ENCODE peak calls at places on chromosomes 13 and 19, in four cellular contexts. O, B, Z and L are unnamed samples.

GRCh38 chr19:2061936-2062729 is 11.1 kb upstream of the MKNK2 start:
- DNase-seq in O (peak), B (no peak), Z (no peak), L (no peak)

GRCh38 chr19:1503089-1503924 is 9.5 kb downstream of the ADAMTSL5 start:
- DNase-seq in O (peak), B (peak), Z (peak), L (no peak)

GRCh38 chr19:32615569-32615968 is 34.6 kb downstream of the PDCD5 start:
- DNase-seq in O (no peak), B (no peak), Z (no peak), L (no peak)

GRCh38 chr13:49517461-49517860 is 21.7 kb downstream of the PHF11 start:
- DNase-seq in O (no peak), B (no peak), Z (no peak), L (no peak)

GRCh38 chr19:46226438-46226973 is 3.0 kb upstream of the IGFL1 start:
- DNase-seq in O (no peak), B (no peak), Z (no peak), L (no peak)

GRCh38 chr13:93670858-93671257 is 444.3 kb downstream of the GPC6 start:
- DNase-seq in O (no peak), B (no peak), Z (no peak), L (no peak)

GRCh38 chr13:49746111-49746510 is 46.4 kb downstream of the KPNA3 start:
- DNase-seq in O (no peak), B (no peak), Z (no peak), L (no peak)

GRCh38 chr13:26377038-26377437 is 123.1 kb downstream of the CDK8 start:
- DNase-seq in O (peak), B (peak), Z (peak), L (no peak)

GRCh38 chr19:6238643-6239281 is 41.0 kb downstream of the MLLT1 start:
- DNase-seq in O (no peak), B (no peak), Z (no peak), L (no peak)

GRCh38 chr13:81406639-81407292 is 1065.8 kb upstream of the SPRY2 start:
- DNase-seq in O (no peak), B (no peak), Z (no peak), L (peak)

GRCh38 chr13:57507752-57508463 is 123.6 kb upstream of the PCDH17 start:
- DNase-seq in O (no peak), B (no peak), Z (no peak), L (no peak)

GRCh38 chr19:55698256-55698655 is 23.2 kb downstream of the EPN1 start:
- DNase-seq in O (no peak), B (no peak), Z (no peak), L (no peak)

GRCh38 chr13:97434417-97435296 is 688 bp downstream of the RAP2A start:
- DNase-seq in O (peak), B (no peak), Z (peak), L (no peak)

GRCh38 chr19:29016926-29017760 is 195.8 kb downstream of the UQCRFS1 start:
- DNase-seq in O (no peak), B (no peak), Z (no peak), L (no peak)

GRCh38 chr13:20360835-20361412 is 128.8 kb upstream of the GJB6 start:
- DNase-seq in O (no peak), B (no peak), Z (no peak), L (no peak)

GRCh38 chr13:61728468-61728867 is 312.8 kb upstream of the PCDH20 start:
- DNase-seq in O (no peak), B (no peak), Z (peak), L (no peak)

GRCh38 chr19:1214862-1215731 is 9.5 kb downstream of the STK11 start:
- DNase-seq in O (no peak), B (no peak), Z (peak), L (no peak)

GRCh38 chr19:42068756-42069571 is 1.0 kb downstream of the GRIK5 start:
- DNase-seq in O (peak), B (peak), Z (peak), L (no peak)

GRCh38 chr13:94168784-94169512 is 310.5 kb downstream of the DCT start:
- DNase-seq in O (no peak), B (no peak), Z (no peak), L (no peak)

GRCh38 chr19:1513492-1514294 is 874 bp upstream of the ADAMTSL5 start:
- DNase-seq in O (peak), B (peak), Z (peak), L (no peak)

GRCh38 chr19:3029070-3029923 is at the start of gene TLE2:
- DNase-seq in O (no peak), B (peak), Z (peak), L (no peak)

GRCh38 chr19:1855040-1855827 is 7.0 kb upstream of the REXO1 start:
- DNase-seq in O (peak), B (peak), Z (peak), L (peak)

GRCh38 chr13:24168392-24168750 is 7.9 kb downstream of the SPATA13 start:
- DNase-seq in O (no peak), B (no peak), Z (no peak), L (no peak)

GRCh38 chr19:17311455-17312248 is 2.3 kb downstream of the DDA1 start:
- DNase-seq in O (no peak), B (no peak), Z (no peak), L (no peak)

GRCh38 chr13:25587581-25587980 is 215.8 kb downstream of the ATP8A2 start:
- DNase-seq in O (no peak), B (no peak), Z (no peak), L (no peak)

GRCh38 chr19:34350161-34350561 is 14.8 kb upstream of the GPI start:
- DNase-seq in O (no peak), B (no peak), Z (no peak), L (no peak)

GRCh38 chr13:113785051-113786010 is 26.3 kb downstream of the TMEM255B start:
- DNase-seq in O (no peak), B (no peak), Z (no peak), L (no peak)

DNA sequence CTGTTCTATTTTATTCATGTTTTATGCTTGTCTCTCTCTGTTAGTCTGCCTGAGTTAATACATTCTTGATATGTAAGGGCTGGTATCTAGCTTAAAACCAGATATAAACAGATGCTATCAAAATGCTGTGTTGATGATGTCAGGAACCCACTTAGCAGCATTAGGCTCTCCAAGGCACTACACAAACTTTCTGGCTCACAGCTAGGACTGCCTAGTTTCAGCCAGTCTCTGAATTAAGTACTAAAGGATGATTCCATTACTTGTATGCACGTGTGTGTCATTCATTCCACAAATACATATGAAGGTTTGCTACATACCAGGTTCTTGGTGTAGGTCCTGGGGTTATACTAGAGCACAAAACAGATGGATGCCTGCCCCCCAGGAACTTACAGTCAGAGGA is 151.4 kb downstream of the RGCC start:
- DNase-seq in O (no peak), B (no peak), Z (peak), L (no peak)
- TF ChIP-seq NRF1 in O (no peak), B (no peak), Z (no peak), L (no peak)

GRCh38 chr13:59413121-59413520 is 750.6 kb downstream of the DIAPH3 start:
- DNase-seq in O (no peak), B (no peak), Z (no peak), L (peak)
- TF ChIP-seq NRF1 in O (no peak), B (no peak), Z (no peak), L (no peak)

GRCh38 chr13:27632214-27632613 is 10.5 kb downstream of the POLR1D start:
- DNase-seq in O (no peak), B (no peak), Z (no peak), L (no peak)

GRCh38 chr13:27632648-27633047 is 11.0 kb downstream of the POLR1D start:
- DNase-seq in O (no peak), B (no peak), Z (no peak), L (no peak)

GRCh38 chr13:27628081-27628480 is 6.4 kb downstream of the POLR1D start:
- DNase-seq in O (no peak), B (no peak), Z (no peak), L (no peak)

GRCh38 chr13:27631665-27632064 is 10.0 kb downstream of the POLR1D start:
- DNase-seq in O (no peak), B (no peak), Z (no peak), L (no peak)

GRCh38 chr13:27631156-27631555 is 9.5 kb downstream of the POLR1D start:
- DNase-seq in O (no peak), B (no peak), Z (no peak), L (no peak)
- TF ChIP-seq NRF1 in O (no peak), B (no peak), Z (no peak), L (no peak)

GRCh38 chr19:13441810-13442512 is 64.3 kb downstream of the CACNA1A start:
- DNase-seq in O (peak), B (peak), Z (no peak), L (no peak)

GRCh38 chr19:13436352-13436751 is 69.9 kb downstream of the CACNA1A start:
- DNase-seq in O (no peak), B (no peak), Z (no peak), L (no peak)

GRCh38 chr19:13437919-13438618 is 68.2 kb downstream of the CACNA1A start:
- DNase-seq in O (no peak), B (no peak), Z (no peak), L (no peak)
- TF ChIP-seq NRF1 in O (no peak), B (no peak), Z (no peak), L (no peak)

GRCh38 chr13:33207616-33207964 is 78.0 kb downstream of the STARD13 start:
- DNase-seq in O (no peak), B (no peak), Z (no peak), L (no peak)
- TF ChIP-seq NRF1 in O (no peak), B (no peak), Z (no peak), L (no peak)

DNA sequence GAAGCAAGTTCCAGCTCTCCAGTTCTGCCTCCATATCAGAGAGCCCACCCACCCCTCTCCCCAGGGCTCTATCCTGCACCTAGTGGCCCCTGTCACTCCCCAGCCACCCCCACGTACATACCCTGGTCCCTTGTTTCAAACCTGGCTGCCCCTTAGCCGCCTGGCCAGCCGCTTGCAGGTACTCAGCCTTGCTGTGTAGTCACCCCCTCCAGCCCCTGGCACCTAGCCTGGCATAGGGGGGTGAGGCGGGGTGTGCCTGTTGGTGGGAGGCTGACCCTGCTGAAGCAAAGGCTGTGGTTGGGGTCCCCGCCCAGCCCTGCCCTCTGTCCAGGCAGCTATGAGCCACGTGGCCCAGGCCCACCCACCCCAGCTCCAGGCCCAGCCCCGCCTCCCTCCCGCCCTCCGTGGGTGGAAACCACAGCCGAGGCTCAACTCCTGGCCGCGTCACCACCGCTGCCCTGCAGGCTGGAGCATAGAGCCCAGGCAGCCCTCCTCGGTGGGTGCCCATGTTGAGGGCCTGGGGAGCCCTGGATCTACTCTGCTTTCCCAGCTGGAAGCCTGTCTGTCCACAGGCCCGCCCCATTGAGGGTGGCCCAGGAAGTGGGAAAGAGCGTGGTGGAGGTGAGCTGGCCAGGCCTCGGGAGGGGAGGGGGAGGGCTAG is 30.8 kb downstream of the PAK4 start:
- DNase-seq in O (no peak), B (peak), Z (no peak), L (no peak)
- TF ChIP-seq NRF1 in O (no peak), B (no peak), Z (no peak), L (no peak)

GRCh38 chr13:103948477-103948876 is 882.3 kb upstream of the SLC10A2 start:
- DNase-seq in O (no peak), B (no peak), Z (no peak), L (no peak)
- TF ChIP-seq NRF1 in O (no peak), B (no peak), Z (no peak), L (no peak)

DNA sequence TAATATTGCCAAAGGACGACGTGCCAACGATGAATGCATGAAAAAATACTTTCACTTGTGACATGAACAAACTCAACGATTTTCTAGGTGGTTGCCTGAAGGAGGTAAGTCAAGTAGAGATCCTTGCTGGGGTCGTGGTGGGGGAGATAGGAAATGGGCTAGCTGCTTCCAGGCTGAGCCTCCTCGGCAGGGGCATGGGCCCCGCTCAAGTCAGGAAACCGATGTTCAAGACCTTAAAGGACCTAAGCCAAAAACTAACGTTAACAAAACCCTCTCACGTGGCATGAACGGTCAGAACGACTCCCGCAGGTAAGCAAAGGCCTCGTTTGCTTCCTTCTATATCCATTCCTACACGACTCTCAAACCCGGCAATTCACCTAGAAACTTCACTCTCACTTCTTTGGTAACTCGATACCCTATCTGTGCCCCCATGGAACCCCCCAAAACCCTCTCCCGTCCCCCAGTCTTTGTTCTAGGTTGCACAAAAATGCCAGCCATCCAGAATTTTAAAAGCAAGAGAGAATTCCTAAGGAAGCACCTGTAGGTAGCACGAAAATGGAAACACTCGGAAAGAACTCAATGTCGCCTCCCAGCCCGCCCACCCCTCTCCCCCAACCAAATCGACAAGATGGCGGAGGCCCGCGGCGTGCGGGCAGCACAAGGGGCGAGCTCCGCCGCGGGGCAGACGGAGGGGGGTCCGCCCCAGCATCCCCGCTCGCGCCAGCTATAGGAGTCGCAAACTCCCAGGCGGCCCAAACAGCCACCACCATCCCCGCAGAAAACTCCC is 13.6 kb downstream of the ACP4 start:
- DNase-seq in O (no peak), B (peak), Z (peak), L (no peak)
- TF ChIP-seq NRF1 in O (no peak), B (no peak), Z (no peak), L (no peak)